ENCODE peak calls at places on chromosomes 4 and X, in five cellular contexts. A is mammary epithelial cell, J is SJSA1, U is body of pancreas, W is right atrium auricular region. V is an unnamed sample. For H3K4me1, the result is how much of the 10 kb centered on the place peaks cover.

GRCh38 chrX:30990361-30990760 is 81.5 kb downstream of the FTHL17 start:
- DNase-seq in A (peak), J (no peak), U (no peak), W (no peak), V (no peak)

GRCh38 chrX:50967734-50968133 is 57.2 kb downstream of the BMP15 start:
- DNase-seq in A (peak), J (no peak), U (no peak), W (no peak), V (no peak)

GRCh38 chr4:128229458-128229805 is 58.2 kb downstream of the PGRMC2 start:
- DNase-seq in A (peak), J (no peak), U (no peak), W (no peak), V (no peak)

GRCh38 chr4:4226606-4227438 is at the start of gene OTOP1:
- DNase-seq in A (no peak), J (no peak), U (no peak), W (no peak), V (no peak)

GRCh38 chrX:48779399-48779798 is 7.0 kb upstream of the GATA1 start:
- DNase-seq in A (no peak), J (no peak), U (no peak), W (no peak), V (no peak)

GRCh38 chrX:10108288-10108687 is 48.5 kb upstream of the CLCN4 start:
- DNase-seq in A (peak), J (no peak), U (no peak), W (no peak), V (no peak)

GRCh38 chr4:113394730-113395530 is 345.5 kb downstream of the ANK2 start:
- DNase-seq in A (peak), J (peak), U (peak), W (no peak), V (no peak)

GRCh38 chr4:133096972-133097371 is 52.1 kb upstream of the PCDH10 start:
- DNase-seq in A (no peak), J (no peak), U (no peak), W (no peak), V (no peak)

GRCh38 chr4:61442936-61443335 is 242.8 kb downstream of the ADGRL3 start:
- DNase-seq in A (no peak), J (no peak), U (no peak), W (no peak), V (no peak)

GRCh38 chr4:167774646-167775045 is 317.7 kb upstream of the ANXA10 start:
- DNase-seq in A (no peak), J (no peak), U (no peak), W (no peak), V (no peak)

GRCh38 chrX:40922307-40922706 is 162.9 kb upstream of the USP9X start:
- DNase-seq in A (peak), J (no peak), U (no peak), W (no peak), V (no peak)

GRCh38 chrX:129934461-129934860 is 28.5 kb downstream of the UTP14A start:
- DNase-seq in A (no peak), J (no peak), U (no peak), W (no peak), V (no peak)

GRCh38 chr4:53574528-53574927 is 16.8 kb downstream of the LNX1 start:
- DNase-seq in A (no peak), J (no peak), U (no peak), W (no peak), V (no peak)

GRCh38 chr4:102438873-102439614 is 62.1 kb upstream of the NFKB1 start:
- DNase-seq in A (peak), J (peak), U (peak), W (no peak), V (no peak)

GRCh38 chrX:107448625-107449468 is 605 bp upstream of the FRMPD3 start:
- DNase-seq in A (no peak), J (no peak), U (no peak), W (no peak), V (no peak)

GRCh38 chr4:111641813-111642579 is 503.3 kb upstream of the FAM241A start:
- DNase-seq in A (peak), J (peak), U (peak), W (peak), V (no peak)

GRCh38 chrX:72045552-72046277 is 86.0 kb downstream of the RTL5 start:
- DNase-seq in A (peak), J (no peak), U (no peak), W (peak), V (no peak)

GRCh38 chr4:114116861-114117260 is 137.4 kb upstream of the ARSJ start:
- DNase-seq in A (no peak), J (no peak), U (no peak), W (no peak), V (no peak)

DNA sequence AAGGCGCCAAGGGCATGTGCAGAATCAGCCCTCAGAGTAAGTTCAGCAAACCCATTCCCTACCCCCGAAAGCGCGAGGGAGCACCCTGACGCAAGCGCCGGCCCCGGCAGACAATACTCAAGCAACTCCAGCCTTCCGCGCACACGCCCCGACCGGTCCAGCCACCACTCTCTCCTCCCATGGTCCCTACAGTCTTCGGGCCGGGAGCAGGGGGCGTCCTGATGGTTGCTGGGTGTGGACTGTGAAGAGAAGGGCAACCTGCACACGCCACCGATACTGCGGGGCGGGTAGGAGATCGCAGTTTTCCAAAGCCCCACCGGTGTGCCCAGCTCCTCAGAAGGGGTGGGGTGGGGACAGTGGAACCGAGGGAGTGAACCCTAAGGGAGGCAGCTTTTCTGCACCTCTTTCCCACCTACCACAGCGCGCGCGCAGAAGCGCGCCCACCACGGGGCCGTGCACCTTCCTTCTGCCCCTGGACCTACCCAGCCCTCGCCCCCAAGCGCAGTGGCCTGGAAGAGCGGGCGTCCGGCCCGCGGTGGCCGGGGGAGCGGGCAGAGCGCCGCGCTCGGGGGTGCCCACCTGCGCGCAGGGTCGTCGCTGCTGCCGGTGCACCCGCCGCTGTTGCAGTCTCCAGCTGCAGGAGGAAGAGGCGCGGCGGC is 650.2 kb upstream of the DIPK2B start:
- DNase-seq in A (peak), J (peak), U (no peak), W (no peak), V (no peak)
- H3K27ac ChIP-seq in A (peak), J (peak), U (no peak), W (no peak), V (no peak)

DNA sequence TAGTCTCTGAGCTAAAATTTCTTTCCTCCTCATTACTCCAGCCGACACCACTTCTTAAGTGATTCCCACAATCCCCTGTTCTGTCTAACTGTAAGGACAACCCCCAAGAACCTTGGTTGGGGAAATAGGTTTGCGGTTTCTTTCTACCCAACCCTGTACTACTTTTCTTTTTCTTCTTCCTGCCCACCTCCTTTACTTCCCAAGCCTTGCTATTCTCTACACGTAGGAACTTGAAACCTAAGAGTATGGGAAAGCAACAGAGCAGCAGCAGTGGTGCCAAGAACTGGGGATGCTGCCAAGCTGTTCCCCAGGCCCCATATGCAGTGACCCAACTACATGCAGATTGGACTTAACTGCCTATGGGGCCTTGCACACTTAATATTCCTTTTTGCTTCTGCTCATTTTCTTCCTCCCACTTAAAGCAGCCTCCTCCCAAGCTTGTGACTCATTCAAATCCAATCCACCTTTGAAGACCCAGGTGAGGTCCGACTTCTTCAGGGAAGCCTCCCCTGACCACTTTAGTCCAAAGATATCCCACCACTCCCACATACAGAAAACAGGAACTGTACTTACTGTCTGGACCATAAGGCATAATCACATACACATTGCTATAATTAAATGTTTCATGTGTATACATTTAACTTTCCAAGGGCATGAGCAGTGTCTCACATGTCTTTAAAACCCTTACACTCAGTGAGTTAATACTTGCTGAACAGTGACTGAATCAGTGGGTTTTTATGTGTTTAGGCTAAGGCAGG is 1.7 kb downstream of the FAM120C start:
- DNase-seq in A (no peak), J (peak), U (no peak), W (no peak), V (no peak)
- H3K4me1 ChIP-seq in A (under half), J (under half), U (under half), W (under half), V (under half)

GRCh38 chr4:110622841-110623709 is at the start of gene PITX2:
- DNase-seq in A (peak), J (peak), U (peak), W (peak), V (peak)
- H3K27ac ChIP-seq in A (no peak), J (peak), U (no peak), W (peak), V (no peak)

GRCh38 chr4:8240211-8241041 is 29.1 kb upstream of the HTRA3 start:
- DNase-seq in A (no peak), J (no peak), U (no peak), W (no peak), V (peak)

GRCh38 chr4:8238515-8239053 is 31.0 kb upstream of the HTRA3 start:
- DNase-seq in A (no peak), J (no peak), U (no peak), W (no peak), V (peak)

GRCh38 chr4:8239226-8239625 is 30.3 kb upstream of the HTRA3 start:
- DNase-seq in A (no peak), J (no peak), U (no peak), W (no peak), V (peak)

GRCh38 chr4:8238061-8238511 is 31.5 kb upstream of the HTRA3 start:
- DNase-seq in A (peak), J (no peak), U (no peak), W (no peak), V (no peak)

DNA sequence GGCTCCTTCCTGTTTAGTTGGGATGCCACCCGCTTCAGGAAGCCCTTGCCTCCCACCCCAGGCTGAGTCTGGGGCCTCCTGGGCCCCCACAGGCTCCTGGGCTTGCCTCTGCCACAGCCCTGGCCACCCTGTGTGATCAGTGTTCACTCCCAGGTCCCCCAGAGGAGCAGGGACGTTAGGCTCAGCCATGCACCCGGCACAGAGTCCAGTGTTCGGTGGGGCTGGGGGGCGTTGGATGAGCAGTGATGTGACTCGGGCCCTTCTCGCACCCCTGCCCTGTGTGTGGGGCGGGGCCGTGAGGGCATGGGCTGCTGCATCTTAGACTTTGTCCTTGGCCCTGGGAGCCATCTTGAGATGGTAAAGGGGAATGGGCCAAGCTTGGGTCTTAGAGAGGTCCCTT is 29.9 kb upstream of the HTRA3 start:
- DNase-seq in A (no peak), J (no peak), U (no peak), W (no peak), V (peak)
- H3K4me1 ChIP-seq in A (under half), J (under half), U (under half), W (under half), V (under half)

GRCh38 chr4:2691313-2691712 is 64.8 kb downstream of the TNIP2 start:
- DNase-seq in A (no peak), J (no peak), U (no peak), W (no peak), V (no peak)

GRCh38 chr4:2688697-2689096 is 67.4 kb downstream of the TNIP2 start:
- DNase-seq in A (no peak), J (no peak), U (no peak), W (no peak), V (no peak)

GRCh38 chr4:2688281-2688680 is 67.9 kb downstream of the TNIP2 start:
- DNase-seq in A (no peak), J (no peak), U (no peak), W (no peak), V (no peak)

GRCh38 chr4:2689114-2689513 is 67.0 kb downstream of the TNIP2 start:
- DNase-seq in A (no peak), J (no peak), U (no peak), W (no peak), V (no peak)

GRCh38 chr4:2689825-2690700 is 66.1 kb downstream of the TNIP2 start:
- DNase-seq in A (no peak), J (peak), U (no peak), W (no peak), V (no peak)
- H3K27ac ChIP-seq in A (no peak), J (peak), U (no peak), W (no peak), V (no peak)

GRCh38 chr4:108130955-108131354 is 37.8 kb downstream of the LEF1 start:
- DNase-seq in A (no peak), J (no peak), U (no peak), W (no peak), V (no peak)
- H3K4me1 ChIP-seq in A (under half), J (under half), U (under half), W (under half), V (under half)

DNA sequence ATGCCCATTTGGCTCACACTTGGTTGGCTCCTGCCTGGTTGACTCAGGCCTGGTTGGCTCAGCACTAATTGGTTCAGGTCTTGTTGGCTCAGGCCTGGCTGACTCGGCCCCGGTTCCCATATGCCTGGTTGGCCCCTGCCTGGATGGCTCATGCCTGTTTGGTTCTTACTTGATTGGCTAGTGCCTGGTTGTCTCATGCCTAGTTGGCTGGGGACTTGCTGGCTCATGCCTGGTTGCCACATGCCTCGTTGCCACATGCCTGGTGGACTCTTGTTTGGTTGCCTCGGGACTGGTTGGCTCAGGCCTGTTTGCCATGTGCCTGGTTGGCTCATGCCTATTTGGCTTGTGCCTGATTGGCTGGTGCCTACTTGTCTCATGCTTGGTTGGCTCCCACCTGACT is 103.7 kb downstream of the APOOL start:
- DNase-seq in A (peak), J (no peak), U (no peak), W (no peak), V (no peak)
- H3K27ac ChIP-seq in A (no peak), J (no peak), U (no peak), W (no peak), V (no peak)

DNA sequence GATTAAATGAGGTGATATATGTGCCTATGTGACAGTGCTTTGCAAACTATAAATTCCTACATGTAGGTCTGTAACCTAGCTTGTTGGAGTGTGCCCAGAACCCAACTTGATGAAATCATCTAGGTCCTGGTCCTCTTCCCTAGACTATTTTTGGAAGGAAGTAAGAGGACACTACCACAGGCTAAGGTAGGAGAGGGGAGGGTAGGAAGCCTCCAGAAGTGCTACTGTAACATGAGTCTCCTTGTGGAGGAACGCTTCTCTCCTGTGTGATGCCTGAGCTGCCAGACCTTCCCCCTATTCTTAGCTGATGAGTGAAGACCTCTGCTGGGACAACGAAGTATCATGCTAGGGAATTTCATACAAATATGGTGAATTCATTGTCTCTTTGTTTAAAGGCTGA is 41.8 kb upstream of the IL21 start:
- DNase-seq in A (no peak), J (no peak), U (no peak), W (no peak), V (no peak)
- H3K4me1 ChIP-seq in A (under half), J (under half), U (under half), W (under half), V (under half)

DNA sequence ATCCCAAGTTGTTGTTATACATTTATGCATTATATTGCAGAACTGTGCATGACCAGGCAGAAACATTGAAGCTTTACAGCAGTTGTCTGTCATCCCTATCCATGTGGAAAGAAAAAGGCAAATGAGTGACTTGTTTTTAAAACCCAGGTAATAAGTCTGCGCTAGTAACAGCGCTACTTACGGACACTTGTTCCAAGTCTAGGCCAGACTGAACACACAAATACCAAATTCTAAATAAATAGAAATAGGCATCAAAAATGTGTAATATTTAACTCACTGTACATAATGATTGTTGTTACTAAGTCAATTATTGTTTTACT is 548 bp upstream of the MAML3 start:
- DNase-seq in A (no peak), J (no peak), U (no peak), W (no peak), V (no peak)
- H3K27ac ChIP-seq in A (peak), J (peak), U (peak), W (peak), V (peak)

DNA sequence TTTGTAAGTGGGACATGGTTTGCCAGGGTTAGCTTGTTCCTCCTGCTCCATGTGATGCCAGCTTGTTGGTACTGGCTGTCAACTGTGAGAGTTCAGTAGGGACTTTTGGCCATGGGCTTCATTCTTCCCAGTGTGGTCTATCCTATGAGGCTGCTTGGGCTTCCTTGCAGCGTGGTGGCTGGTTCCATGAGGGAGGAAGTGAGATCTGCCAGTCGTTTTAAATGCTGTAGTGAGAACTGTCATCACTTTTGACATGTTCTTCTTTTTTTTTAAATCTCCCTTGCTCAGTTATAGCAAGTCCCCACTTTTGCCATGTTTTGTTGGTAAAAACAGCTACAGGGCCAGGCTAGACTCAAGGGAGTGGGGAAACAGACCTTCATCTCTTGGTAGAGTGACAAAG is 15.9 kb downstream of the NSD2 start:
- DNase-seq in A (no peak), J (no peak), U (no peak), W (no peak), V (no peak)
- H3K4me1 ChIP-seq in A (under half), J (under half), U (under half), W (under half), V (under half)